ENCODE peak calls at places on chromosomes 7 and 10, in seven cellular contexts. One of them, this sample, is unnamed.

GRCh38 chr10:50563906-50564305 is 59.9 kb downstream of the SGMS1 start:
- DNase-seq in BE2C: no peak
- DNase-seq in neural progenitor cell: no peak
- DNase-seq in activated T-helper 1 cell treated with anti-CD3 and anti-CD28 coated beads, Interleukin-2, amount 50 U/mL, for 16 hours: no peak
- DNase-seq in activated CD4-positive, CD25-positive, alpha-beta regulatory T cell: no peak
- DNase-seq in stimulated activated naive CD4-positive, alpha-beta T cell: no peak
- DNase-seq in T follicular helper cell: no peak
- DNase-seq in this sample: no peak

GRCh38 chr7:114656471-114656870 is 241.9 kb downstream of the FOXP2 start:
- DNase-seq in BE2C: no peak
- DNase-seq in neural progenitor cell: no peak
- DNase-seq in activated T-helper 1 cell treated with anti-CD3 and anti-CD28 coated beads, Interleukin-2, amount 50 U/mL, for 16 hours: no peak
- DNase-seq in activated CD4-positive, CD25-positive, alpha-beta regulatory T cell: no peak
- DNase-seq in stimulated activated naive CD4-positive, alpha-beta T cell: no peak
- DNase-seq in T follicular helper cell: no peak
- DNase-seq in this sample: no peak

GRCh38 chr7:1851731-1852531 is 181.9 kb downstream of the ELFN1 start:
- DNase-seq in BE2C: peak
- DNase-seq in neural progenitor cell: no peak
- DNase-seq in activated T-helper 1 cell treated with anti-CD3 and anti-CD28 coated beads, Interleukin-2, amount 50 U/mL, for 16 hours: no peak
- DNase-seq in activated CD4-positive, CD25-positive, alpha-beta regulatory T cell: no peak
- DNase-seq in stimulated activated naive CD4-positive, alpha-beta T cell: no peak
- DNase-seq in T follicular helper cell: no peak
- DNase-seq in this sample: no peak

GRCh38 chr7:157309990-157310668 is 26.7 kb upstream of the DNAJB6 start:
- DNase-seq in BE2C: no peak
- DNase-seq in neural progenitor cell: no peak
- DNase-seq in activated T-helper 1 cell treated with anti-CD3 and anti-CD28 coated beads, Interleukin-2, amount 50 U/mL, for 16 hours: no peak
- DNase-seq in activated CD4-positive, CD25-positive, alpha-beta regulatory T cell: no peak
- DNase-seq in stimulated activated naive CD4-positive, alpha-beta T cell: no peak
- DNase-seq in T follicular helper cell: no peak
- DNase-seq in this sample: peak

GRCh38 chr10:28997736-28998135 is 291.1 kb upstream of the LYZL1 start:
- DNase-seq in BE2C: no peak
- DNase-seq in neural progenitor cell: no peak
- DNase-seq in activated T-helper 1 cell treated with anti-CD3 and anti-CD28 coated beads, Interleukin-2, amount 50 U/mL, for 16 hours: no peak
- DNase-seq in activated CD4-positive, CD25-positive, alpha-beta regulatory T cell: no peak
- DNase-seq in stimulated activated naive CD4-positive, alpha-beta T cell: no peak
- DNase-seq in T follicular helper cell: no peak
- DNase-seq in this sample: no peak

GRCh38 chr10:47420305-47421056 is 36.4 kb upstream of the ZNF488 start:
- DNase-seq in BE2C: no peak
- DNase-seq in neural progenitor cell: peak
- DNase-seq in activated T-helper 1 cell treated with anti-CD3 and anti-CD28 coated beads, Interleukin-2, amount 50 U/mL, for 16 hours: no peak
- DNase-seq in activated CD4-positive, CD25-positive, alpha-beta regulatory T cell: no peak
- DNase-seq in stimulated activated naive CD4-positive, alpha-beta T cell: no peak
- DNase-seq in T follicular helper cell: no peak
- DNase-seq in this sample: no peak

GRCh38 chr10:124551097-124551496 is 89.5 kb downstream of the LHPP start:
- DNase-seq in BE2C: no peak
- DNase-seq in neural progenitor cell: no peak
- DNase-seq in activated T-helper 1 cell treated with anti-CD3 and anti-CD28 coated beads, Interleukin-2, amount 50 U/mL, for 16 hours: no peak
- DNase-seq in activated CD4-positive, CD25-positive, alpha-beta regulatory T cell: no peak
- DNase-seq in stimulated activated naive CD4-positive, alpha-beta T cell: no peak
- DNase-seq in T follicular helper cell: no peak
- DNase-seq in this sample: no peak

GRCh38 chr10:51964630-51965029 is 265.2 kb upstream of the CSTF2T start:
- DNase-seq in BE2C: no peak
- DNase-seq in neural progenitor cell: no peak
- DNase-seq in activated T-helper 1 cell treated with anti-CD3 and anti-CD28 coated beads, Interleukin-2, amount 50 U/mL, for 16 hours: no peak
- DNase-seq in activated CD4-positive, CD25-positive, alpha-beta regulatory T cell: no peak
- DNase-seq in stimulated activated naive CD4-positive, alpha-beta T cell: no peak
- DNase-seq in T follicular helper cell: no peak
- DNase-seq in this sample: no peak

GRCh38 chr7:102273749-102274712 is 12.6 kb upstream of the SH2B2 start:
- DNase-seq in BE2C: no peak
- DNase-seq in neural progenitor cell: no peak
- DNase-seq in activated T-helper 1 cell treated with anti-CD3 and anti-CD28 coated beads, Interleukin-2, amount 50 U/mL, for 16 hours: no peak
- DNase-seq in activated CD4-positive, CD25-positive, alpha-beta regulatory T cell: no peak
- DNase-seq in stimulated activated naive CD4-positive, alpha-beta T cell: no peak
- DNase-seq in T follicular helper cell: no peak
- DNase-seq in this sample: no peak

GRCh38 chr10:47164126-47164799 is 135.7 kb upstream of the GDF10 start:
- DNase-seq in BE2C: no peak
- DNase-seq in neural progenitor cell: no peak
- DNase-seq in activated T-helper 1 cell treated with anti-CD3 and anti-CD28 coated beads, Interleukin-2, amount 50 U/mL, for 16 hours: no peak
- DNase-seq in activated CD4-positive, CD25-positive, alpha-beta regulatory T cell: no peak
- DNase-seq in stimulated activated naive CD4-positive, alpha-beta T cell: no peak
- DNase-seq in T follicular helper cell: no peak
- DNase-seq in this sample: no peak

GRCh38 chr7:159195926-159196325 is 51.3 kb upstream of the VIPR2 start:
- DNase-seq in BE2C: no peak
- DNase-seq in neural progenitor cell: no peak
- DNase-seq in activated T-helper 1 cell treated with anti-CD3 and anti-CD28 coated beads, Interleukin-2, amount 50 U/mL, for 16 hours: no peak
- DNase-seq in activated CD4-positive, CD25-positive, alpha-beta regulatory T cell: no peak
- DNase-seq in stimulated activated naive CD4-positive, alpha-beta T cell: no peak
- DNase-seq in T follicular helper cell: no peak
- DNase-seq in this sample: no peak

GRCh38 chr10:69411476-69411875 is 5.2 kb downstream of the TACR2 start:
- DNase-seq in BE2C: no peak
- DNase-seq in neural progenitor cell: no peak
- DNase-seq in activated T-helper 1 cell treated with anti-CD3 and anti-CD28 coated beads, Interleukin-2, amount 50 U/mL, for 16 hours: no peak
- DNase-seq in activated CD4-positive, CD25-positive, alpha-beta regulatory T cell: no peak
- DNase-seq in stimulated activated naive CD4-positive, alpha-beta T cell: no peak
- DNase-seq in T follicular helper cell: no peak
- DNase-seq in this sample: no peak

GRCh38 chr7:21338728-21339164 is 89.1 kb upstream of the SP4 start:
- DNase-seq in BE2C: no peak
- DNase-seq in neural progenitor cell: no peak
- DNase-seq in activated T-helper 1 cell treated with anti-CD3 and anti-CD28 coated beads, Interleukin-2, amount 50 U/mL, for 16 hours: no peak
- DNase-seq in activated CD4-positive, CD25-positive, alpha-beta regulatory T cell: peak
- DNase-seq in stimulated activated naive CD4-positive, alpha-beta T cell: no peak
- DNase-seq in T follicular helper cell: no peak
- DNase-seq in this sample: no peak

GRCh38 chr7:2312272-2312929 is 1.8 kb downstream of the SNX8 start:
- DNase-seq in BE2C: no peak
- DNase-seq in neural progenitor cell: no peak
- DNase-seq in activated T-helper 1 cell treated with anti-CD3 and anti-CD28 coated beads, Interleukin-2, amount 50 U/mL, for 16 hours: no peak
- DNase-seq in activated CD4-positive, CD25-positive, alpha-beta regulatory T cell: no peak
- DNase-seq in stimulated activated naive CD4-positive, alpha-beta T cell: no peak
- DNase-seq in T follicular helper cell: no peak
- DNase-seq in this sample: no peak